ENCODE peak calls at places on chromosomes 12 and 14, in ten cellular contexts. S is small intestine, D is GM23248, E is right atrium auricular region, C is uterus, K is IMR-90, I is aorta, N is stomach, Y is testis, G is lower lobe of right lung. T is an unnamed sample.

GRCh38 chr14:67373347-67373746 is 13.2 kb downstream of the EIF2S1 start:
- DNase-seq in Y (no peak), I (no peak), N (no peak), E (no peak), S (no peak), D (no peak), G (no peak), K (no peak), C (no peak), T (no peak)

GRCh38 chr12:461425-461824 is 1.7 kb downstream of the B4GALNT3 start:
- DNase-seq in G (no peak), E (no peak), N (no peak), K (no peak), I (no peak), S (peak; percentile 65), Y (no peak), C (no peak), D (no peak), T (no peak)

GRCh38 chr14:94115068-94115591 is 4.6 kb downstream of the IFI27 start:
- DNase-seq in I (no peak), E (no peak), K (no peak), C (peak; percentile 57), Y (peak; percentile 39), D (peak; percentile 33), G (no peak), S (peak; percentile 46), N (peak; percentile 34), T (no peak)

GRCh38 chr14:21913759-21914158 is 240.1 kb upstream of the OR4E1 start:
- DNase-seq in G (peak; percentile 47), C (peak; percentile 38), N (peak; percentile 69), D (peak; percentile 66), K (peak; percentile 38), S (peak; percentile 74), I (peak; percentile 50), E (peak; percentile 64), Y (peak; percentile 85), T (no peak)

GRCh38 chr12:19404232-19404880 is 34.9 kb upstream of the AEBP2 start:
- DNase-seq in I (no peak), K (no peak), E (no peak), S (no peak), Y (peak; percentile 19), N (no peak), C (no peak), D (no peak), G (no peak), T (no peak)

GRCh38 chr12:111407371-111408115 is 1.8 kb downstream of the SH2B3 start:
- DNase-seq in E (no peak), Y (no peak), K (no peak), D (peak; percentile 31), C (no peak), S (no peak), G (no peak), I (no peak), N (no peak), T (no peak)

GRCh38 chr12:48817957-48818830 is at the start of gene CACNB3:
- DNase-seq in E (peak; percentile 71), G (peak; percentile 84), Y (peak; percentile 73), D (peak; percentile 72), C (peak; percentile 84), S (peak; percentile 67), N (peak; percentile 74), I (peak; percentile 84), K (peak; percentile 43), T (peak; percentile 78)

GRCh38 chr12:57850924-57851323 is 4.4 kb upstream of the CTDSP2 start:
- DNase-seq in G (no peak), D (no peak), S (no peak), N (no peak), K (no peak), C (no peak), Y (no peak), I (no peak), E (no peak), T (no peak)

GRCh38 chr12:121519227-121519626 is 61.6 kb downstream of the KDM2B start:
- DNase-seq in Y (no peak), N (no peak), C (no peak), E (no peak), D (no peak), I (no peak), S (no peak), G (no peak), K (no peak), T (no peak)

GRCh38 chr12:121520586-121521086 is 60.2 kb downstream of the KDM2B start:
- DNase-seq in E (no peak), C (no peak), Y (no peak), K (no peak), S (no peak), I (no peak), D (no peak), N (no peak), G (no peak), T (no peak)

GRCh38 chr12:121518656-121519055 is 62.2 kb downstream of the KDM2B start:
- DNase-seq in C (no peak), Y (peak; percentile 32), E (no peak), S (no peak), I (no peak), G (no peak), D (no peak), K (no peak), N (no peak), T (no peak)

GRCh38 chr12:121522962-121523361 is 57.9 kb downstream of the KDM2B start:
- DNase-seq in Y (no peak), I (no peak), K (no peak), D (no peak), N (no peak), G (no peak), C (no peak), E (no peak), S (no peak), T (no peak)

DNA sequence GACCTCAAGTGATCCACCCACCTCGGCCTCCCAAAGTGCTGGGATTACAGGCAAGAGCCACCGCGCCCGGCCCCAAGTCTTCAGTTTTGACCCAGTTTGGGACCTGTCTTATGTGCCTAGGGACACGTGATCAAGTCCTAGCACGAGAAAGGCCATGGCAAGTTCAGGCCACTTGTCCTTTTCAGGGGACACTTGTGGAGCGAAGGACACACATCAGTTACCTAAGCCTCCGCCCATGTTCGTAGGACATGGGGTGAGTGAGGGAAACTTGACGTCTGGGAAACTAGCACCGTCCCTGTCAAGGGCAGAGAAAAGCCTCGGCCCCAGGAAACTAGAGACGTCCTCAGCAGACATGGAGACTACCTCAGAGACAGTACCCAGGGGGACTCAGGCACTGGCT is 60.7 kb downstream of the KDM2B start:
- DNase-seq in S (no peak), C (no peak), D (no peak), N (no peak), I (no peak), K (no peak), G (no peak), Y (no peak), E (no peak), T (no peak)
- H3K4me1 ChIP-seq in S (no peaks in the 10 kb centered on the region), C (no peaks in the 10 kb centered on the region), D (no peaks in the 10 kb centered on the region), N (no peaks in the 10 kb centered on the region), I (no peaks in the 10 kb centered on the region), K (no peaks in the 10 kb centered on the region), G (peaks cover 12% of the 10 kb centered on the region), Y (peaks cover 3% of the 10 kb centered on the region), E (no peaks in the 10 kb centered on the region), T (peaks cover 14% of the 10 kb centered on the region)

DNA sequence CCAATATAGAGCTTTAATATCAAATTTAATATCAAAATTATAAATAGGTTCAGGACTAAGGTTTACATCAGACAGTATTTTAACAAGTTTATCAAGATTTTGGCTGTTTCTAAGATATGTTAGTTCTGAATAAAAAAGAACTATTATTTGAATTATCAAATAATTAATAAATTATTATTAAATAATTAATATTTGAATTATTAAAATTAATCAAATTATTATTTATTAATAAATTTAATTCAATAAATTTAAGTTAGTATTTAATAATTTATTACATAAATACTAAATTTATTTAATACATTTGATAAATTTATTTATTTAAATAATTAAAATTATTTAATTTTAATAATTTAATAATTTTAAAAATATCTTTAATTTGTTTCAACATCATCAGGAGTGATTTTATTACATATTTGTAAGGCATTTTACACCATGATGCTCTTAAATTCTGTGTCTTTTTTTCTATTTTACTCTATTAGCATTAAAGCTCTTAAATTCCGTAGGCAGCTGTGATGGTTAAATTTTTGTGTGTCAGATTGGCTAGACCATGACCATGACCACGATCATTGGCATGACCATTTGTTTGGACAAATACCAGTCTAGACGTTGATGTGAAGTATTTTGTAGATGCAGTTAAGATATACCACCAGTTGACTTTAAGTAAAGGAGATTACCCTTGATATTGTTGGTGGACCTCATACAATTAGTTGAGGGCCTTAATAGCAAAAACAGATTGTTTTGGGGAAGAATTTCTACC is 82.6 kb downstream of the BBS10 start:
- DNase-seq in K (no peak), C (no peak), D (no peak), S (no peak), G (no peak), I (no peak), E (no peak), N (no peak), Y (no peak), T (no peak)
- H3K4me1 ChIP-seq in K (peaks cover 11% of the 10 kb centered on the region), C (no peaks in the 10 kb centered on the region), D (peaks cover 39% of the 10 kb centered on the region), S (no peaks in the 10 kb centered on the region), G (peaks cover 22% of the 10 kb centered on the region), I (no peaks in the 10 kb centered on the region), E (no peaks in the 10 kb centered on the region), N (no peaks in the 10 kb centered on the region), Y (no peaks in the 10 kb centered on the region), T (peaks cover 9% of the 10 kb centered on the region)

GRCh38 chr12:11698729-11699128 is 49.3 kb downstream of the ETV6 start:
- DNase-seq in G (no peak), I (no peak), D (no peak), E (no peak), N (no peak), S (no peak), Y (no peak), K (no peak), C (no peak), T (no peak)

GRCh38 chr12:11702959-11703358 is 53.5 kb downstream of the ETV6 start:
- DNase-seq in Y (no peak), N (no peak), I (no peak), D (no peak), K (no peak), C (no peak), S (no peak), G (no peak), E (no peak), T (no peak)

GRCh38 chr12:11703378-11703777 is 53.9 kb downstream of the ETV6 start:
- DNase-seq in Y (no peak), C (no peak), K (no peak), E (no peak), N (no peak), G (no peak), I (no peak), D (no peak), S (no peak), T (no peak)

GRCh38 chr12:11704094-11704493 is 54.6 kb downstream of the ETV6 start:
- DNase-seq in Y (no peak), E (no peak), D (no peak), S (no peak), K (no peak), I (no peak), C (no peak), G (no peak), N (no peak), T (no peak)

DNA sequence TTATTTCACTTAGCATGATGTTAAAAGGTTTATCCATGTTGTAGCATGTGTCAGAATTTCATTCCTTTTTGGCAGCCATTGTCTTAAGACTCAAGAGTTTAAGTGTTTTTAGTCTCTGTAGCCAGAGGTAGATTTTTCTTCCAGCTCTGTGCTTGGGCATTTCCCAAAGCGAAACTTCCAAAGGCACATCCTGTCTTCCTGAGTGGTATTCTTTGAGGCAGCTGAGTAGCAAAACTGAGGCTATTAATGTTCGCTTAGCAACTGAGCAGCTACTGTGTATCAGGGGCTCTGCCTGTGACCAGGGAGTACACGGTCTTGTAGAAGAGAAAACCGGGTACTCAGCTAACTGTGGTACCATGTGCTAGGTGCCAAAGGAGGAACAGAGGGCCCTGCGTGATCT is 51.9 kb downstream of the ETV6 start:
- DNase-seq in E (no peak), N (no peak), G (no peak), Y (no peak), D (no peak), S (no peak), I (no peak), C (no peak), K (no peak), T (no peak)
- H3K4me1 ChIP-seq in E (no peaks in the 10 kb centered on the region), N (peaks cover 34% of the 10 kb centered on the region), G (peaks cover 36% of the 10 kb centered on the region), Y (peaks cover 20% of the 10 kb centered on the region), D (peaks cover 39% of the 10 kb centered on the region), S (no peaks in the 10 kb centered on the region), I (peaks cover 12% of the 10 kb centered on the region), C (no peaks in the 10 kb centered on the region), K (peaks cover 12% of the 10 kb centered on the region), T (peaks cover 61% of the 10 kb centered on the region)

GRCh38 chr12:132514216-132514820 is 24.4 kb downstream of the FBRSL1 start:
- DNase-seq in D (no peak), G (no peak), Y (no peak), S (no peak), C (no peak), K (no peak), N (no peak), E (no peak), I (no peak), T (no peak)
- H3K4me1 ChIP-seq in D (no peaks in the 10 kb centered on the region), G (peaks cover 5% of the 10 kb centered on the region), Y (peaks cover 56% of the 10 kb centered on the region), S (no peaks in the 10 kb centered on the region), C (no peaks in the 10 kb centered on the region), K (peaks cover 2% of the 10 kb centered on the region), N (no peaks in the 10 kb centered on the region), E (no peaks in the 10 kb centered on the region), I (no peaks in the 10 kb centered on the region), T (peaks cover 29% of the 10 kb centered on the region)

T was measured in left ventricle myocardium inferior.